ENCODE peak calls at places on chromosomes 6 and 20, in four cellular contexts. X is mesenchymal stem cell, W is mesendoderm, D is IMR-90. S is an unnamed sample. For H3K79me1, the result is how much of the 10 kb centered on the place peaks cover.

GRCh38 chr6:43770417-43771209 is 602 bp downstream of the VEGFA start:
- DNase-seq in X (peak), W (peak), D (peak), S (peak)

GRCh38 chr20:18496042-18496441 is 983 bp downstream of the RBBP9 start:
- DNase-seq in X (peak), W (no peak), D (no peak), S (no peak)

GRCh38 chr6:136510299-136510698 is 39.9 kb downstream of the MAP7 start:
- DNase-seq in X (no peak), W (no peak), D (no peak), S (no peak)

GRCh38 chr6:20953019-20953418 is 418.8 kb downstream of the CDKAL1 start:
- DNase-seq in X (no peak), W (peak), D (no peak), S (no peak)

GRCh38 chr20:13028001-13028400 is 19.2 kb downstream of the SPTLC3 start:
- DNase-seq in X (no peak), W (no peak), D (no peak), S (no peak)

GRCh38 chr6:16727996-16728395 is 33.3 kb downstream of the ATXN1 start:
- DNase-seq in X (peak), W (peak), D (no peak), S (no peak)

GRCh38 chr6:24405262-24405661 is 2.5 kb downstream of the MRS2 start:
- DNase-seq in X (no peak), W (no peak), D (no peak), S (no peak)

GRCh38 chr20:1734269-1734858 is 76.8 kb upstream of the SIRPG start:
- DNase-seq in X (no peak), W (no peak), D (no peak), S (no peak)

GRCh38 chr20:5033566-5033965 is 32.3 kb upstream of the SLC23A2 start:
- DNase-seq in X (peak), W (no peak), D (peak), S (no peak)

GRCh38 chr6:43803783-43804549 is 34.0 kb downstream of the VEGFA start:
- DNase-seq in X (peak), W (peak), D (peak), S (no peak)

GRCh38 chr20:44406572-44407100 is 51.1 kb downstream of the HNF4A start:
- DNase-seq in X (no peak), W (no peak), D (no peak), S (no peak)

GRCh38 chr6:137698636-137699035 is 168.4 kb upstream of the TNFAIP3 start:
- DNase-seq in X (peak), W (no peak), D (peak), S (no peak)

GRCh38 chr6:166046982-166047381 is 120.7 kb downstream of the TBXT start:
- DNase-seq in X (no peak), W (no peak), D (no peak), S (no peak)

GRCh38 chr6:42163941-42164340 is 9.2 kb upstream of the GUCA1A start:
- DNase-seq in X (peak), W (peak), D (peak), S (no peak)

GRCh38 chr6:153949606-153950005 is 89.4 kb upstream of the OPRM1 start:
- DNase-seq in X (no peak), W (no peak), D (no peak), S (no peak)

GRCh38 chr20:60087563-60088105 is 129.4 kb downstream of the CDH26 start:
- DNase-seq in X (no peak), W (no peak), D (no peak), S (no peak)

GRCh38 chr6:3348821-3349220 is 90.1 kb downstream of the PSMG4 start:
- DNase-seq in X (no peak), W (no peak), D (no peak), S (no peak)

GRCh38 chr6:33248932-33249731 is 22.5 kb downstream of the VPS52 start:
- DNase-seq in X (peak), W (peak), D (peak), S (peak)

GRCh38 chr6:74891358-74891811 is 314.5 kb downstream of the COL12A1 start:
- DNase-seq in X (peak), W (no peak), D (peak), S (no peak)

DNA sequence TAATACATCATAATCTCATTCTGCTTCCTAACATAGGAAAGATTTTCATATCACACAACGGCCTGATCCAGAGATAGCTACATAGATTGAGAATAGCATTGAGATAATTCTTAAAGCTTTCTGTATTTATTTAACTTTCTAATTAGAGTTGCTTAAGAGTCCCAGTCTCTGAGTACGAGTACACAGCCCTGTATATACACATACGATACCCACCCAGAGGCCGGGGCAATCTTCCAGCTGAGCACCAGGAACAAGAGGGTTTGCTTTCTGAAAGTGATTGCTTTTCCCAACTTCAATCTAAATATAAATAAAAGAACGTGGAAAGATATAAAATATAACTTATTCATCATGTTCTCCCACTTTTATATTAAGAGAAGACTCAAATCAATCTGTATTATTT is 313.8 kb downstream of the COL12A1 start:
- DNase-seq in X (no peak), W (no peak), D (peak), S (no peak)
- H3K4me2 ChIP-seq in X (no peak), W (no peak), D (peak), S (no peak)

DNA sequence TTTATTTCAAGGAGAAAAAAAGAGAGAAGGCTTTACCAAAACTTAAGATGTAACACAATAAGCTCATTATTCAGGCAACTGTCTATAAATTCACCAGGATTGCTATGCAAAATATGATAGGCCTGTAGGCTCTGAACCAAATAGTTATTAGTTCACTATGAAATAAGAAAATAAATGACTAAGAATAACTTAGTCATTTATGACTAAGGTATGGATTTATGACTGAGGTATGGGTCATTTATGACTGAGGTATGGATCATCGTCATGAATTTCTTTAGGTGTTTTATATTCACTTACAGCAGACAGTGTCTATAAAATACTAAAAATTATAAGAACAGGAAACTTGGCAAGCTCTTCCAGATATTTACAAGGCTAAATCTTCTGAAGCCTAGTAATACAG is 52.1 kb upstream of the SNX9 start:
- DNase-seq in X (no peak), W (no peak), D (peak), S (no peak)
- H3K79me1 ChIP-seq in X (under half), W (under half), D (under half), S (under half)

DNA sequence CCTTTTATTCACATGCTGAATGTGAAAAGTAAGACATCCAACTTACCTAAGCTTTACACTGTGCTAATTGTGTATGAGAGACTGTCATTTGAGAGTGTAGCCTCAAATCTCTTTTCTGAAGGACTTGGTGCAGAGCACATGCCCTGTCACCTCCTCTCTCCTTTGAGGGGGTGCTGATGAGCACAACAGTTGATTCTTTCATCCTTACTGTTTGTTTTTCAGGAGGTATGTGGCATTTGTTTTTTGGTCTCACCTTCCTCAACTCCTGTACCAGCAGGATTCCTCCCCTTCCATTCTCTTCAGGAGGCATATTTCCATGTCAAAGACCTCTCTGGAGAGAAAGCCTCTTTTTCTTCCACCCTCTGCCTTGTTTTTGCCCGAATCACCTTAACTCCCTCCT is 252.6 kb upstream of the CITED2 start:
- DNase-seq in X (no peak), W (peak), D (no peak), S (no peak)
- H3K4me2 ChIP-seq in X (no peak), W (no peak), D (no peak), S (no peak)

GRCh38 chr6:161413361-161413771 is 139.5 kb upstream of the AGPAT4 start:
- DNase-seq in X (no peak), W (no peak), D (no peak), S (no peak)
- H3K79me1 ChIP-seq in X (under half), W (under half), D (under half), S (under half)

GRCh38 chr6:156438519-156438918 is 338.7 kb upstream of the ARID1B start:
- DNase-seq in X (no peak), W (no peak), D (no peak), S (no peak)
- H3K4me2 ChIP-seq in X (no peak), W (no peak), D (peak), S (no peak)